ENCODE peak calls at places on chromosomes 5 and 9, in five cellular contexts. U is HepG2, Q is K562, N is A549, J is GM12878. T is an unnamed sample.

GRCh38 chr9:132663120-132663519 is 6.7 kb downstream of the DDX31 start:
- DNase-seq in U (no peak), Q (no peak), J (no peak), N (no peak), T (peak)

GRCh38 chr5:67015577-67016290 is 180.9 kb downstream of the CD180 start:
- DNase-seq in U (no peak), Q (no peak), J (no peak), N (no peak), T (no peak)

GRCh38 chr5:44321176-44321575 is 68.0 kb downstream of the FGF10 start:
- DNase-seq in Q (no peak), N (no peak), U (no peak), J (no peak), T (no peak)

GRCh38 chr9:111712369-111712768 is 51.0 kb downstream of the GNG10 start:
- DNase-seq in Q (no peak), J (no peak), U (no peak), N (no peak), T (no peak)

GRCh38 chr5:135307143-135307903 is 91.7 kb downstream of the MACROH2A1 start:
- DNase-seq in U (no peak), N (no peak), Q (no peak), J (no peak), T (peak)

GRCh38 chr5:35183243-35183955 is 46.9 kb downstream of the PRLR start:
- DNase-seq in Q (no peak), N (peak), U (peak), J (peak), T (peak)

GRCh38 chr5:83513491-83513890 is 41.9 kb downstream of the VCAN start:
- DNase-seq in U (no peak), N (no peak), Q (no peak), J (no peak), T (no peak)

GRCh38 chr5:133607451-133607850 is 4.9 kb downstream of the FSTL4 start:
- DNase-seq in Q (no peak), J (no peak), U (no peak), N (no peak), T (no peak)

GRCh38 chr9:13083973-13084528 is 195.4 kb downstream of the MPDZ start:
- DNase-seq in N (no peak), U (no peak), J (no peak), Q (no peak), T (no peak)

GRCh38 chr5:158841918-158842317 is 257.8 kb downstream of the EBF1 start:
- DNase-seq in N (no peak), J (peak), U (no peak), Q (no peak), T (no peak)

GRCh38 chr5:137935694-137936093 is 46.4 kb downstream of the PKD2L2 start:
- DNase-seq in Q (no peak), N (no peak), J (no peak), U (no peak), T (no peak)

GRCh38 chr9:129898205-129898604 is 62.9 kb downstream of the USP20 start:
- DNase-seq in Q (peak), N (peak), J (no peak), U (no peak), T (no peak)

GRCh38 chr5:176596689-176597416 is 13.1 kb downstream of the GPRIN1 start:
- DNase-seq in Q (no peak), N (no peak), J (no peak), U (no peak), T (peak)

GRCh38 chr5:178466342-178466741 is 123.9 kb downstream of the COL23A1 start:
- DNase-seq in U (no peak), J (no peak), N (no peak), Q (no peak), T (no peak)

GRCh38 chr9:105510024-105510423 is 47.9 kb upstream of the FKTN start:
- DNase-seq in Q (no peak), U (no peak), J (peak), N (no peak), T (no peak)

GRCh38 chr9:89541798-89542197 is 43.9 kb upstream of the SEMA4D start:
- DNase-seq in U (no peak), N (no peak), J (no peak), Q (no peak), T (no peak)

GRCh38 chr5:96265487-96265886 is 167.6 kb downstream of the PCSK1 start:
- DNase-seq in Q (no peak), U (no peak), J (no peak), N (no peak), T (no peak)

GRCh38 chr9:79154806-79155205 is 417.0 kb upstream of the TLE4 start:
- DNase-seq in U (no peak), Q (no peak), J (no peak), N (no peak), T (no peak)

GRCh38 chr5:136766456-136766855 is 401.1 kb upstream of the TRPC7 start:
- DNase-seq in Q (no peak), U (no peak), N (peak), J (no peak), T (no peak)

GRCh38 chr9:78212868-78213267 is 23.0 kb upstream of the CEP78 start:
- DNase-seq in U (no peak), Q (no peak), J (no peak), N (no peak), T (no peak)

GRCh38 chr9:70340572-70340971 is 73.9 kb downstream of the KLF9 start:
- DNase-seq in Q (peak), U (peak), N (peak), J (no peak), T (no peak)

GRCh38 chr9:121645003-121645402 is 6.4 kb upstream of the DAB2IP start:
- DNase-seq in N (no peak), Q (no peak), U (no peak), J (no peak), T (no peak)

GRCh38 chr5:2018390-2018724 is 135.6 kb upstream of the IRX4 start:
- DNase-seq in U (no peak), N (no peak), J (no peak), Q (no peak), T (no peak)

GRCh38 chr5:65762234-65762633 is 40.2 kb downstream of the NLN start:
- DNase-seq in J (no peak), U (no peak), N (no peak), Q (no peak), T (no peak)

GRCh38 chr5:172008689-172009141 is 2.3 kb upstream of the FBXW11 start:
- DNase-seq in N (no peak), Q (no peak), J (no peak), U (no peak), T (peak)

GRCh38 chr5:8227114-8227513 is 358.2 kb downstream of the MTRR start:
- DNase-seq in Q (no peak), U (no peak), J (no peak), N (no peak), T (no peak)

GRCh38 chr5:91058575-91058974 is 324.5 kb downstream of the ARRDC3 start:
- DNase-seq in N (peak), J (no peak), Q (no peak), U (no peak), T (no peak)

GRCh38 chr5:151647320-151647861 is 39.3 kb downstream of the SPARC start:
- DNase-seq in Q (no peak), U (no peak), J (no peak), N (no peak), T (no peak)

GRCh38 chr9:130448771-130449170 is 4.0 kb downstream of the ASS1 start:
- DNase-seq in J (no peak), N (no peak), U (no peak), Q (no peak), T (no peak)

GRCh38 chr9:121989010-121989409 is 104.1 kb downstream of the TTLL11 start:
- DNase-seq in Q (no peak), N (peak), U (no peak), J (no peak), T (peak)

GRCh38 chr5:149317281-149318048 is 27.8 kb upstream of the GRPEL2 start:
- DNase-seq in U (peak), J (no peak), N (peak), Q (peak), T (no peak)

GRCh38 chr5:174371600-174372094 is 326.1 kb downstream of the NSG2 start:
- DNase-seq in J (no peak), U (no peak), N (peak), Q (no peak), T (no peak)

GRCh38 chr5:141637693-141638419 is 1.1 kb downstream of the RELL2 start:
- DNase-seq in U (peak), Q (peak), N (peak), J (no peak), T (peak)

GRCh38 chr9:87342743-87343142 is 154.9 kb upstream of the DAPK1 start:
- DNase-seq in U (no peak), J (no peak), Q (no peak), N (no peak), T (no peak)

GRCh38 chr9:2453701-2454100 is 167.9 kb upstream of the VLDLR start:
- DNase-seq in Q (no peak), J (no peak), U (no peak), N (no peak), T (no peak)

GRCh38 chr5:1663186-1663585 is 136.5 kb downstream of the MRPL36 start:
- DNase-seq in N (no peak), J (no peak), U (no peak), Q (no peak), T (no peak)

GRCh38 chr9:35658144-35658893 is at the start of gene CCDC107:
- DNase-seq in J (no peak), Q (peak), N (peak), U (peak), T (peak)

GRCh38 chr9:13626601-13627000 is 347.1 kb upstream of the MPDZ start:
- DNase-seq in J (no peak), N (no peak), U (no peak), Q (no peak), T (no peak)

GRCh38 chr5:135343417-135343816 is 55.6 kb downstream of the MACROH2A1 start:
- DNase-seq in U (no peak), Q (no peak), J (no peak), N (no peak), T (no peak)

GRCh38 chr5:116559673-116560164 is 14.9 kb downstream of the SEMA6A start:
- DNase-seq in J (no peak), Q (no peak), U (no peak), N (no peak), T (no peak)

GRCh38 chr5:116554764-116555163 is 19.9 kb downstream of the SEMA6A start:
- DNase-seq in U (peak), Q (no peak), N (no peak), J (no peak), T (no peak)

GRCh38 chr5:116559239-116559638 is 15.4 kb downstream of the SEMA6A start:
- DNase-seq in Q (no peak), J (no peak), N (no peak), U (no peak), T (peak)

GRCh38 chr5:116561658-116562057 is 13.0 kb downstream of the SEMA6A start:
- DNase-seq in N (no peak), Q (no peak), U (no peak), J (no peak), T (no peak)

DNA sequence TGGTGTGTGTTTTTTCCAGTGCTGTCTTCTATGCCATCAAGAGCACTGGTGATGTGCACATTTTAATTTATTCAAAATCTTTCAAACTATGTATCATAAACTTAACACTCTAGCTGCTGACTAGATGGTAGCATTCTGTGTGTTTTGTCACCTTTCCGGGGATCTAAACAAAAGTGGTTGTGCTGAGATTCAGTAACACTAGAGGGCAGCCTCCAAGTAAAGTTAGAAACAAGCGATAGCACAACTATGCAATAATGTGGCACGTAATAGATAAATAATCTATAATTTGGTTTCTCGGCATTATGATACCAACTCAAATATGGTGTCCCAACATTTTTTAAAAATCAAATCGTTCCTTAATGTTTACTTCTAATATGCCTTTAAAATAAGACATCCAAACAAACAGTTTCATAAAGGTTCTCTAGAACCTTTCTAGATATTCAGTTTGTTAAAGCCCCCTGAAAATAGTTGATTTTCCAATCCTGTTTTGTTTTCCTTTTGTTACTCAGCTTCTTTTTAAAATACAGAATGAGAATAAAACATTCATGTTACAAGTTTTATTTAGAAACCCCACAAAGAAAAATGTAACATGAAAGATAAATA is 16.9 kb downstream of the SEMA6A start:
- DNase-seq in U (peak), N (peak), J (no peak), Q (no peak), T (no peak)
- TF ChIP-seq ESRRA in U (no peak), N (no peak), J (no peak), Q (no peak), T (no peak)

DNA sequence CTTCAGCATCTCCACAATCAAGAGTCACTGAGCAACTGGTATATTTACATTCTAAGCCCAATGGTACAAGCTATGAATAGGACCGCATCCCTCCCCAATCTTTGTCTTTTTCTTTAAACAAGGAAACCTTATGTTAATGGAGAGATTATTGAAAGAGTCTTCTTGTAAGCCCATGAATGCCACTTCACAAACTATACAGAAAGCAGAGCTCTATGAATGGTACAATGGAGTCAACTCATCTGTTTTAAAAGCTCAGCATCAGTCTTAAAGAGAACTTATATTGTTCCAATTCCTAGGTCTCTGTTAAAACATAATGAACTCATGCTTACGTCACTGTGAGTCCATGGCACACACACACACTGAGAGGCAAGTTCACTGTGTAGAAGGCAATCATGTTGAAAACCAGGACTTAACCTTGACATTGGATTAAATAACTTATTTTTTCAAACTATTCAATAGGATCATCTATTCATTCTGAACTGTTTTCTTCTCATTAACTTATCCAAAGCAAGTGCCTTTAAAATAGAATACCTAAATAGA is 4.5 kb downstream of the NREP start:
- DNase-seq in N (no peak), U (no peak), J (no peak), Q (no peak), T (no peak)
- TF ChIP-seq CTCF in N (no peak), U (no peak), J (no peak), Q (no peak), T (no peak)

GRCh38 chr5:17187401-17187800 is 30.0 kb upstream of the BASP1 start:
- DNase-seq in N (no peak), Q (no peak), U (no peak), J (no peak), T (no peak)
- TF ChIP-seq ESRRA in N (no peak), Q (no peak), U (no peak), J (no peak), T (no peak)

DNA sequence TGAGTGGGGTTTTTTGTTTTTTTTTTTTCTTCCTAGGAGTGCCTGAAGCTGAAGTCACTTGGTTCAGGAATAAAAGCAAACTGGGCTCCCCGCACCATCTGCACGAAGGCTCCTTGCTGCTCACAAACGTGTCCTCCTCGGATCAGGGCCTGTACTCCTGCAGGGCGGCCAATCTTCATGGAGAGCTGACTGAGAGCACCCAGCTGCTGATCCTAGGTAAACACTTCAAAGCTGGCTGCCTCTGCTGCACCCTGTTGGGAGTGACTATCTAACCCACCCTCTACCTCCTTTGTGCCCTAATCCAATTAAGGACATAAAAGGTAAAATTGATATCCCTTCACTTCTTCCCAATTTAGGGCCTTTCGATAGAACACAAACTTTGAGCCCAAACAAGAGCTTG is 206.8 kb downstream of the SAXO1 start:
- DNase-seq in J (no peak), Q (no peak), N (no peak), U (no peak), T (no peak)
- TF ChIP-seq CTCF in J (no peak), Q (no peak), N (no peak), U (no peak), T (no peak)